ENCODE peak calls at places on chromosomes 16 and 17, in nine cellular contexts. One of them, this sample, is unnamed.

GRCh38 chr17:37818689-37819088 is 73.8 kb upstream of the HNF1B start:
- DNase-seq in CD4-positive, alpha-beta T cell: no peak
- DNase-seq in ascending aorta: no peak
- DNase-seq in GF-D8: no peak
- DNase-seq in Caco-2: no peak
- DNase-seq in erythroblast: no peak
- DNase-seq in GM04504: peak; percentile 9
- DNase-seq in activated naive CD4-positive, alpha-beta T cell treated with anti-CD3 and anti-CD28 coated beads for 36 hours: no peak
- DNase-seq in left lobe of liver: no peak
- DNase-seq in this sample: peak; percentile 25

GRCh38 chr17:38693700-38694329 is 11.3 kb upstream of the MLLT6 start:
- DNase-seq in CD4-positive, alpha-beta T cell: no peak
- DNase-seq in ascending aorta: peak; percentile 88
- DNase-seq in GF-D8: no peak
- DNase-seq in Caco-2: no peak
- DNase-seq in erythroblast: no peak
- DNase-seq in GM04504: peak; percentile 67
- DNase-seq in activated naive CD4-positive, alpha-beta T cell treated with anti-CD3 and anti-CD28 coated beads for 36 hours: no peak
- DNase-seq in left lobe of liver: peak; percentile 93
- DNase-seq in this sample: no peak

GRCh38 chr17:78924481-78925151 is 571 bp downstream of the TIMP2 start:
- DNase-seq in CD4-positive, alpha-beta T cell: no peak
- DNase-seq in ascending aorta: no peak
- DNase-seq in GF-D8: no peak
- DNase-seq in Caco-2: peak; percentile 31
- DNase-seq in erythroblast: no peak
- DNase-seq in GM04504: no peak
- DNase-seq in activated naive CD4-positive, alpha-beta T cell treated with anti-CD3 and anti-CD28 coated beads for 36 hours: no peak
- DNase-seq in left lobe of liver: no peak
- DNase-seq in this sample: peak; percentile 46

GRCh38 chr16:71961066-71962039 is 38.8 kb downstream of the PKD1L3 start:
- DNase-seq in CD4-positive, alpha-beta T cell: peak; percentile 79
- DNase-seq in ascending aorta: peak; percentile 91
- DNase-seq in GF-D8: peak; percentile 45
- DNase-seq in Caco-2: peak; percentile 87
- DNase-seq in erythroblast: peak; percentile 75
- DNase-seq in GM04504: peak; percentile 80
- DNase-seq in activated naive CD4-positive, alpha-beta T cell treated with anti-CD3 and anti-CD28 coated beads for 36 hours: peak; percentile 94
- DNase-seq in left lobe of liver: peak; percentile 80
- DNase-seq in this sample: peak; percentile 87

GRCh38 chr16:31451681-31452351 is 7.5 kb upstream of the ARMC5 start:
- DNase-seq in CD4-positive, alpha-beta T cell: no peak
- DNase-seq in ascending aorta: no peak
- DNase-seq in GF-D8: no peak
- DNase-seq in Caco-2: peak; percentile 78
- DNase-seq in erythroblast: no peak
- DNase-seq in GM04504: no peak
- DNase-seq in activated naive CD4-positive, alpha-beta T cell treated with anti-CD3 and anti-CD28 coated beads for 36 hours: no peak
- DNase-seq in left lobe of liver: no peak
- DNase-seq in this sample: peak; percentile 76

GRCh38 chr16:85955566-85955965 is 56.6 kb downstream of the IRF8 start:
- DNase-seq in CD4-positive, alpha-beta T cell: no peak
- DNase-seq in ascending aorta: no peak
- DNase-seq in GF-D8: no peak
- DNase-seq in Caco-2: no peak
- DNase-seq in erythroblast: no peak
- DNase-seq in GM04504: no peak
- DNase-seq in activated naive CD4-positive, alpha-beta T cell treated with anti-CD3 and anti-CD28 coated beads for 36 hours: no peak
- DNase-seq in left lobe of liver: no peak
- DNase-seq in this sample: no peak

GRCh38 chr17:49434821-49435581 is 20.3 kb upstream of the PHB1 start:
- DNase-seq in CD4-positive, alpha-beta T cell: peak; percentile 14
- DNase-seq in ascending aorta: no peak
- DNase-seq in GF-D8: no peak
- DNase-seq in Caco-2: peak; percentile 88
- DNase-seq in erythroblast: peak; percentile 53
- DNase-seq in GM04504: no peak
- DNase-seq in activated naive CD4-positive, alpha-beta T cell treated with anti-CD3 and anti-CD28 coated beads for 36 hours: peak; percentile 58
- DNase-seq in left lobe of liver: peak; percentile 39
- DNase-seq in this sample: peak; percentile 80

GRCh38 chr16:84699147-84699711 is 571 bp upstream of the USP10 start:
- DNase-seq in CD4-positive, alpha-beta T cell: no peak
- DNase-seq in ascending aorta: no peak
- DNase-seq in GF-D8: no peak
- DNase-seq in Caco-2: no peak
- DNase-seq in erythroblast: peak; percentile 55
- DNase-seq in GM04504: no peak
- DNase-seq in activated naive CD4-positive, alpha-beta T cell treated with anti-CD3 and anti-CD28 coated beads for 36 hours: peak; percentile 35
- DNase-seq in left lobe of liver: no peak
- DNase-seq in this sample: no peak

GRCh38 chr16:27406729-27407128 is 4.8 kb downstream of the IL21R start:
- DNase-seq in CD4-positive, alpha-beta T cell: no peak
- DNase-seq in ascending aorta: no peak
- DNase-seq in GF-D8: no peak
- DNase-seq in Caco-2: no peak
- DNase-seq in erythroblast: no peak
- DNase-seq in GM04504: no peak
- DNase-seq in activated naive CD4-positive, alpha-beta T cell treated with anti-CD3 and anti-CD28 coated beads for 36 hours: peak; percentile 64
- DNase-seq in left lobe of liver: no peak
- DNase-seq in this sample: no peak

GRCh38 chr17:79114455-79115301 is 40.1 kb downstream of the ENGASE start:
- DNase-seq in CD4-positive, alpha-beta T cell: no peak
- DNase-seq in ascending aorta: no peak
- DNase-seq in GF-D8: no peak
- DNase-seq in Caco-2: no peak
- DNase-seq in erythroblast: no peak
- DNase-seq in GM04504: no peak
- DNase-seq in activated naive CD4-positive, alpha-beta T cell treated with anti-CD3 and anti-CD28 coated beads for 36 hours: no peak
- DNase-seq in left lobe of liver: peak; percentile 51
- DNase-seq in this sample: peak; percentile 41

GRCh38 chr16:17566075-17566474 is 95.3 kb upstream of the XYLT1 start:
- DNase-seq in CD4-positive, alpha-beta T cell: no peak
- DNase-seq in ascending aorta: no peak
- DNase-seq in GF-D8: no peak
- DNase-seq in Caco-2: no peak
- DNase-seq in erythroblast: no peak
- DNase-seq in GM04504: no peak
- DNase-seq in activated naive CD4-positive, alpha-beta T cell treated with anti-CD3 and anti-CD28 coated beads for 36 hours: no peak
- DNase-seq in left lobe of liver: no peak
- DNase-seq in this sample: no peak

GRCh38 chr16:21083729-21084268 is 66.8 kb downstream of the DNAH3 start:
- DNase-seq in CD4-positive, alpha-beta T cell: peak; percentile 44
- DNase-seq in ascending aorta: peak; percentile 68
- DNase-seq in GF-D8: no peak
- DNase-seq in Caco-2: peak; percentile 73
- DNase-seq in erythroblast: peak; percentile 51
- DNase-seq in GM04504: no peak
- DNase-seq in activated naive CD4-positive, alpha-beta T cell treated with anti-CD3 and anti-CD28 coated beads for 36 hours: peak; percentile 68
- DNase-seq in left lobe of liver: peak; percentile 58
- DNase-seq in this sample: peak; percentile 82

GRCh38 chr17:11608396-11608795 is 10.1 kb downstream of the DNAH9 start:
- DNase-seq in CD4-positive, alpha-beta T cell: no peak
- DNase-seq in ascending aorta: no peak
- DNase-seq in GF-D8: no peak
- DNase-seq in Caco-2: peak; percentile 24
- DNase-seq in erythroblast: no peak
- DNase-seq in GM04504: no peak
- DNase-seq in activated naive CD4-positive, alpha-beta T cell treated with anti-CD3 and anti-CD28 coated beads for 36 hours: no peak
- DNase-seq in left lobe of liver: peak; percentile 84
- DNase-seq in this sample: no peak

GRCh38 chr16:55494994-55495421 is 13.9 kb upstream of the LPCAT2 start:
- DNase-seq in CD4-positive, alpha-beta T cell: no peak
- DNase-seq in ascending aorta: peak; percentile 72
- DNase-seq in GF-D8: peak; percentile 72
- DNase-seq in Caco-2: peak; percentile 56
- DNase-seq in erythroblast: peak; percentile 10
- DNase-seq in GM04504: peak; percentile 91
- DNase-seq in activated naive CD4-positive, alpha-beta T cell treated with anti-CD3 and anti-CD28 coated beads for 36 hours: no peak
- DNase-seq in left lobe of liver: peak; percentile 37
- DNase-seq in this sample: no peak

This sample was measured in ELF-1.